ENCODE peak calls at places on chromosomes 7 and 10, in seven cellular contexts. H is GDM1; A is HT1080; W is mesothelial cell of epicardium; Z is CD8-positive, alpha-beta memory T cell; U is ureter; R is amniotic stem cell. N is an unnamed sample.

GRCh38 chr7:56483153-56483552 is 366.9 kb upstream of the NUPR2 start:
- DNase-seq in H (no peak), A (no peak), W (no peak), Z (no peak), U (no peak), R (no peak), N (no peak)

GRCh38 chr10:11442001-11442773 is 169.3 kb downstream of the USP6NL start:
- DNase-seq in H (no peak), A (no peak), W (no peak), Z (no peak), U (no peak), R (no peak), N (no peak)

GRCh38 chr7:143882611-143883078 is 19.3 kb downstream of the TCAF1 start:
- DNase-seq in H (no peak), A (no peak), W (peak), Z (no peak), U (peak), R (no peak), N (no peak)

GRCh38 chr7:49692516-49692915 is 80.9 kb upstream of the VWC2 start:
- DNase-seq in H (no peak), A (no peak), W (no peak), Z (no peak), U (no peak), R (no peak), N (no peak)

GRCh38 chr10:6494934-6495592 is 85.0 kb downstream of the PRKCQ start:
- DNase-seq in H (no peak), A (no peak), W (no peak), Z (peak), U (no peak), R (no peak), N (no peak)

GRCh38 chr7:120841608-120842007 is 16.3 kb downstream of the TSPAN12 start:
- DNase-seq in H (no peak), A (no peak), W (no peak), Z (no peak), U (no peak), R (no peak), N (no peak)

GRCh38 chr7:138603549-138604324 is 97.4 kb downstream of the SVOPL start:
- DNase-seq in H (no peak), A (peak), W (no peak), Z (no peak), U (no peak), R (no peak), N (no peak)

GRCh38 chr10:14604181-14605142 is 170.2 kb downstream of the FAM107B start:
- DNase-seq in H (peak), A (peak), W (peak), Z (peak), U (peak), R (peak), N (no peak)

GRCh38 chr10:78337646-78338391 is 304.2 kb downstream of the RPS24 start:
- DNase-seq in H (no peak), A (no peak), W (no peak), Z (no peak), U (peak), R (no peak), N (no peak)

GRCh38 chr10:38146579-38147333 is 52.6 kb downstream of the ZNF37A start:
- DNase-seq in H (no peak), A (peak), W (no peak), Z (no peak), U (no peak), R (no peak), N (no peak)

GRCh38 chr7:2808891-2809660 is 35.0 kb downstream of the GNA12 start:
- DNase-seq in H (no peak), A (no peak), W (no peak), Z (no peak), U (no peak), R (no peak), N (no peak)

GRCh38 chr7:118583651-118584050 is 359.1 kb downstream of the ANKRD7 start:
- DNase-seq in H (no peak), A (no peak), W (no peak), Z (no peak), U (no peak), R (no peak), N (no peak)

GRCh38 chr7:130228840-130229239 is 21.2 kb downstream of the SSMEM1 start:
- DNase-seq in H (peak), A (no peak), W (no peak), Z (no peak), U (no peak), R (no peak), N (no peak)

GRCh38 chr7:127252380-127252718 is 392 bp downstream of the GRM8 start:
- DNase-seq in H (no peak), A (no peak), W (no peak), Z (no peak), U (no peak), R (no peak), N (no peak)

GRCh38 chr7:123643495-123644428 is 11.9 kb upstream of the LMOD2 start:
- DNase-seq in H (no peak), A (peak), W (no peak), Z (no peak), U (no peak), R (no peak), N (no peak)

N was measured in GM12864.